ENCODE peak calls at places on chromosomes 12 and 14, in six cellular contexts. E is upper lobe of left lung, Z is AG09309, Y is choroid plexus epithelial cell, Q is left ventricle myocardium inferior, S is GM12864. F is an unnamed sample.

GRCh38 chr12:105294886-105295479 is 35.5 kb upstream of the C12orf75 start:
- DNase-seq in E (no peak), Z (no peak), Y (no peak), Q (no peak), S (no peak), F (no peak)

GRCh38 chr12:93174048-93174447 is 203.7 kb upstream of the NUDT4 start:
- DNase-seq in E (no peak), Z (no peak), Y (peak; percentile 97), Q (no peak), S (no peak), F (no peak)

GRCh38 chr12:2234951-2235350 is 182.2 kb downstream of the CACNA1C start:
- DNase-seq in E (no peak), Z (no peak), Y (no peak), Q (no peak), S (no peak), F (no peak)

GRCh38 chr12:78181544-78182162 is 351.0 kb downstream of the NAV3 start:
- DNase-seq in E (no peak), Z (no peak), Y (peak; percentile 76), Q (no peak), S (no peak), F (no peak)

GRCh38 chr14:78448483-78449094 is 278.4 kb downstream of the NRXN3 start:
- DNase-seq in E (peak; percentile 40), Z (no peak), Y (peak; percentile 38), Q (no peak), S (peak; percentile 26), F (no peak)

GRCh38 chr12:34604227-34604626 is 581.9 kb downstream of the ALG10 start:
- DNase-seq in E (no peak), Z (no peak), Y (no peak), Q (no peak), S (no peak), F (peak; percentile 10)

GRCh38 chr12:124833693-124834122 is 30.0 kb downstream of the SCARB1 start:
- DNase-seq in E (no peak), Z (no peak), Y (peak; percentile 95), Q (peak; percentile 47), S (no peak), F (no peak)

GRCh38 chr12:32666510-32666909 is 12.6 kb upstream of the DNM1L start:
- DNase-seq in E (no peak), Z (no peak), Y (no peak), Q (no peak), S (no peak), F (no peak)

GRCh38 chr14:70789361-70789760 is 20.0 kb downstream of the MAP3K9 start:
- DNase-seq in E (peak; percentile 68), Z (peak; percentile 8), Y (peak; percentile 80), Q (no peak), S (no peak), F (no peak)

GRCh38 chr14:67882973-67883372 is 63.4 kb downstream of the RAD51B start:
- DNase-seq in E (no peak), Z (no peak), Y (peak; percentile 5), Q (no peak), S (no peak), F (no peak)

GRCh38 chr12:92582888-92583287 is 119.9 kb upstream of the PLEKHG7 start:
- DNase-seq in E (no peak), Z (no peak), Y (no peak), Q (no peak), S (no peak), F (no peak)

GRCh38 chr12:56377310-56377988 is 14.8 kb upstream of the APOF start:
- DNase-seq in E (no peak), Z (no peak), Y (peak; percentile 59), Q (no peak), S (no peak), F (no peak)

GRCh38 chr14:89247457-89248122 is 169.4 kb downstream of the FOXN3 start:
- DNase-seq in E (no peak), Z (no peak), Y (no peak), Q (no peak), S (no peak), F (no peak)

GRCh38 chr12:92502417-92503028 is 200.3 kb upstream of the PLEKHG7 start:
- DNase-seq in E (peak; percentile 31), Z (no peak), Y (peak; percentile 15), Q (no peak), S (peak; percentile 72), F (no peak)

GRCh38 chr12:67034110-67034879 is 234.9 kb upstream of the CAND1 start:
- DNase-seq in E (no peak), Z (no peak), Y (no peak), Q (no peak), S (no peak), F (no peak)

GRCh38 chr14:42930058-42930457 is 1323.4 kb downstream of the LRFN5 start:
- DNase-seq in E (peak; percentile 25), Z (no peak), Y (peak; percentile 34), Q (peak; percentile 13), S (no peak), F (no peak)

GRCh38 chr14:77018785-77019184 is 9.7 kb downstream of the IRF2BPL start:
- DNase-seq in E (no peak), Z (no peak), Y (no peak), Q (no peak), S (no peak), F (no peak)

GRCh38 chr14:55807059-55807499 is 227.1 kb downstream of the KTN1 start:
- DNase-seq in E (peak; percentile 73), Z (no peak), Y (peak; percentile 95), Q (peak; percentile 87), S (no peak), F (no peak)

GRCh38 chr12:51371295-51371953 is 19.8 kb downstream of the GALNT6 start:
- DNase-seq in E (peak; percentile 72), Z (peak; percentile 83), Y (peak; percentile 97), Q (peak; percentile 26), S (no peak), F (no peak)

GRCh38 chr12:121273364-121273896 is 23.1 kb downstream of the CAMKK2 start:
- DNase-seq in E (no peak), Z (no peak), Y (no peak), Q (no peak), S (no peak), F (no peak)

GRCh38 chr12:40313928-40314327 is 89.1 kb downstream of the LRRK2 start:
- DNase-seq in E (no peak), Z (no peak), Y (no peak), Q (no peak), S (peak; percentile 27), F (no peak)

GRCh38 chr12:108647199-108647935 is 13.7 kb upstream of the SELPLG start:
- DNase-seq in E (no peak), Z (no peak), Y (peak; percentile 35), Q (no peak), S (no peak), F (no peak)

GRCh38 chr12:109428038-109428629 is 49.0 kb downstream of the KCTD10 start:
- DNase-seq in E (peak; percentile 82), Z (peak; percentile 46), Y (peak; percentile 90), Q (peak; percentile 78), S (peak; percentile 39), F (peak; percentile 52)

GRCh38 chr12:26465419-26466097 is 270.2 kb downstream of the SSPN start:
- DNase-seq in E (no peak), Z (no peak), Y (peak; percentile 14), Q (no peak), S (no peak), F (no peak)

GRCh38 chr14:26255213-26255612 is 342.6 kb downstream of the NOVA1 start:
- DNase-seq in E (no peak), Z (no peak), Y (peak; percentile 52), Q (no peak), S (no peak), F (no peak)

GRCh38 chr12:6358886-6359285 is 16.5 kb downstream of the SCNN1A start:
- DNase-seq in E (no peak), Z (no peak), Y (no peak), Q (no peak), S (no peak), F (no peak)

GRCh38 chr12:57491393-57492280 is 3.8 kb downstream of the MARS1 start:
- DNase-seq in E (no peak), Z (no peak), Y (no peak), Q (no peak), S (no peak), F (no peak)
- TF ChIP-seq CTCF in E (no peak), Z (no peak), Y (peak; percentile 29), Q (no peak), S (peak; percentile 34), F (no peak)

GRCh38 chr14:75993567-75994041 is 8.0 kb downstream of the IFT43 start:
- DNase-seq in E (no peak), Z (no peak), Y (no peak), Q (no peak), S (no peak), F (no peak)
- TF ChIP-seq CTCF in E (no peak), Z (no peak), Y (no peak), Q (peak; percentile 11), S (peak; percentile 3), F (no peak)

GRCh38 chr14:104680806-104681688 is 8.4 kb upstream of the INF2 start:
- DNase-seq in E (peak; percentile 81), Z (peak; percentile 37), Y (peak; percentile 84), Q (peak; percentile 49), S (peak; percentile 73), F (peak; percentile 47)
- TF ChIP-seq CTCF in E (no peak), Z (peak; percentile 31), Y (peak; percentile 53), Q (no peak), S (peak; percentile 36), F (no peak)

GRCh38 chr12:20369164-20370000 is 1.0 kb downstream of the PDE3A start:
- DNase-seq in E (peak; percentile 29), Z (no peak), Y (peak; percentile 65), Q (peak; percentile 89), S (no peak), F (no peak)
- TF ChIP-seq CTCF in E (no peak), Z (no peak), Y (peak; percentile 34), Q (peak; percentile 62), S (no peak), F (no peak)

GRCh38 chr14:102979406-102979805 is 56.9 kb downstream of the AMN start:
- DNase-seq in E (no peak), Z (no peak), Y (no peak), Q (no peak), S (no peak), F (no peak)

GRCh38 chr14:102971836-102972606 is 49.6 kb downstream of the AMN start:
- DNase-seq in E (no peak), Z (no peak), Y (no peak), Q (no peak), S (no peak), F (no peak)

GRCh38 chr14:102977475-102977874 is 55.0 kb downstream of the AMN start:
- DNase-seq in E (no peak), Z (no peak), Y (no peak), Q (no peak), S (no peak), F (no peak)

GRCh38 chr14:102973706-102974280 is 51.3 kb downstream of the AMN start:
- DNase-seq in E (no peak), Z (no peak), Y (no peak), Q (no peak), S (no peak), F (no peak)

GRCh38 chr14:102975662-102976061 is 53.2 kb downstream of the AMN start:
- DNase-seq in E (no peak), Z (no peak), Y (no peak), Q (no peak), S (no peak), F (no peak)
- TF ChIP-seq CTCF in E (no peak), Z (no peak), Y (no peak), Q (no peak), S (peak; percentile 14), F (no peak)

F was measured in activated B cell treated with CpG ODN at 0.5 μM for 24 hours.